ENCODE peak calls at places on chromosome 19, in five cellular contexts. S, Y, K, B and D are unnamed samples.

GRCh38 chr19:35167251-35168119 is 12.9 kb downstream of the FXYD5 start:
- DNase-seq in S (no peak), K (no peak), B (no peak), Y (no peak), D (no peak)

GRCh38 chr19:4369888-4370260 is 26.5 kb downstream of the MPND start:
- DNase-seq in B (no peak), K (peak; percentile 78), S (no peak), Y (peak; percentile 57), D (peak; percentile 71)

GRCh38 chr19:39963860-39964259 is 7.1 kb upstream of the PSMC4 start:
- DNase-seq in K (no peak), S (no peak), Y (no peak), B (no peak), D (no peak)

GRCh38 chr19:14090509-14091085 is at the start of gene SAMD1:
- DNase-seq in K (peak; percentile 96), Y (peak; percentile 93), S (peak; percentile 94), B (no peak), D (peak; percentile 95)

GRCh38 chr19:48999481-49000325 is 6.0 kb downstream of the RUVBL2 start:
- DNase-seq in B (no peak), Y (peak; percentile 52), K (peak; percentile 78), S (peak; percentile 57), D (peak; percentile 83)

GRCh38 chr19:42313096-42313839 is at the start of gene TMEM145:
- DNase-seq in S (peak; percentile 65), Y (no peak), B (no peak), K (peak; percentile 75), D (no peak)

GRCh38 chr19:12952488-12953455 is 4.3 kb downstream of the GADD45GIP1 start:
- DNase-seq in S (peak; percentile 49), B (no peak), K (no peak), Y (no peak), D (peak; percentile 73)

GRCh38 chr19:50507376-50507775 is 3.6 kb downstream of the JOSD2 start:
- DNase-seq in S (no peak), Y (no peak), B (no peak), K (no peak), D (no peak)

GRCh38 chr19:18929311-18929710 is 9.8 kb downstream of the DDX49 start:
- DNase-seq in B (no peak), S (no peak), K (no peak), Y (no peak), D (no peak)

GRCh38 chr19:23531231-23531790 is 136.0 kb upstream of the ZNF91 start:
- DNase-seq in K (no peak), B (no peak), Y (no peak), S (no peak), D (no peak)

DNA sequence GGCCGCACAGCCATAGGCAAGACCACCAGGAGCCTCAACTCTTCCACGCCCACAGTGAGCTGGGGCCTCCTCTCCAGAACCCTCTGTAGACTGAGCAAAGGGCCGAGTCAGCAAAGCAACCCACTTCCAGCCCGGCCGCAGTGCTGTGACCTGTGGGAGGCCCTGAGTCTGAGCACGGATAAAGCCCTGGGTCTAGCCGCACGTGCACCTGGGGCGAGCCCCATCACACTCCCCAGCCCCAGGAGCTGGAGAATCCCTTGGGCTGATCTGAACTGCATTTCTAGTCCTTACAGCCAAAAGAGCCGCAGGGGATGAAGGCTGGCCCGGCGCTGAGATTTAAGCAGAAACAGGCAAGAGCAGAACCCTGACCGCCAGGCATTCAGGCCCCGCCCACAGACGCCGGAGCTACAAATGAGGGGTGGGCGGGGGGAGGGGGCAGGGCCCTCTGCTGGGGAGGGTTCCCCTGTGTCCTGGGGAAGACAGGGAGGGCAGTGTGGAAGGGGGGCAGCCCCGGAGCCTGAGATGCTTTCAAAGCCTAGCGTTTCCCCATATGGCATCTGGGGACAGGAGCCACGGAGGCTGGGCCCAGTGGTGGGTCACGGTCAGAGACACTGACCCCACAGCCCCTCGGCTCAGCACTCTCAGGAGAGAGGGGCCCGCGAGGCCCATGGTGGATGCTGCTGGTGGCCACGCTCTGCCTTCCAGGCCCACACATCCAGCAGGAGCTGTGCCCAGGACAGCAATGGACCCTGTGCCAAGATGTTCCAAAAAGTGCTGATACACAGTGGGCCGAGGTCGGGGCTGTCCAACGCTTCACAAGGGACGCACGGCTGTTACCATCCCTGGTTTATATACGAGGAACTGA is 4.9 kb downstream of the TMEM259 start:
- DNase-seq in Y (no peak), B (no peak), S (no peak), K (peak; percentile 53), D (no peak)
- H3K4me1 ChIP-seq in Y (peaks cover 51% of the 10 kb centered on the region), B (peaks cover 32% of the 10 kb centered on the region), S (peaks cover 30% of the 10 kb centered on the region), K (peaks cover 57% of the 10 kb centered on the region), D (no peaks in the 10 kb centered on the region)

DNA sequence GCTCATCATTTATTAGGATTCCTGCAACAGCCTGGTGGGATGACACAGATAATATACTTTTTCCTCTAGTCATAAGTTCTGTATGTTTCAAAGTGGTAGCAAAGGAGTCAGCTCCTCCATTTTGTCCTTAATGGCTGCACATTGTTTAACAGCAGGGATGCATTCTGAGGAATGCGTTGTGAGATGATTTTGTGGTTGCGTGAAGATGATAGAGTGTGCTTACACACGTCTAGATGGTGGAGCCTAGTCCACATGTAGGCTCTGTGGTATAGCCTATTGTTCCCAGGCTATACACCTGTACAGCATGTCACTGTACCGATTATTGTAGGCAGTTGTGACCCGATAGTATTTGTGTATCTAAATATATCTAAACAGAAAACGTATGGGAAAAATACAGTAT is 4.6 kb downstream of the SMARCA4 start:
- DNase-seq in K (no peak), Y (no peak), S (no peak), B (no peak), D (no peak)
- H3K27ac ChIP-seq in K (peak overlapping the region; percentile 9), Y (no peak overlapping the region), S (no peak overlapping the region), B (no peak overlapping the region), D (no peak overlapping the region)

GRCh38 chr19:45448425-45448756 is 19.4 kb upstream of the FOSB start:
- DNase-seq in Y (no peak), B (no peak), K (no peak), S (no peak), D (no peak)

GRCh38 chr19:45451850-45452387 is 15.9 kb upstream of the FOSB start:
- DNase-seq in Y (no peak), S (no peak), B (no peak), K (no peak), D (no peak)

GRCh38 chr19:45448887-45449299 is 18.9 kb upstream of the FOSB start:
- DNase-seq in B (no peak), K (no peak), Y (no peak), S (no peak), D (no peak)

GRCh38 chr19:45450042-45450380 is 17.8 kb upstream of the FOSB start:
- DNase-seq in B (no peak), S (no peak), Y (no peak), K (no peak), D (no peak)

GRCh38 chr19:45451181-45451849 is 16.5 kb upstream of the FOSB start:
- DNase-seq in Y (no peak), K (peak; percentile 60), S (peak; percentile 65), B (no peak), D (no peak)
- H3K27me3 ChIP-seq in Y (no peaks in the 10 kb centered on the region), K (no peaks in the 10 kb centered on the region), S (no peaks in the 10 kb centered on the region), B (no peaks in the 10 kb centered on the region), D (no peaks in the 10 kb centered on the region)

GRCh38 chr19:28239270-28239669 is 973.7 kb downstream of the UQCRFS1 start:
- DNase-seq in K (no peak), B (no peak), S (no peak), Y (no peak), D (no peak)

GRCh38 chr19:28234637-28235036 is 978.3 kb downstream of the UQCRFS1 start:
- DNase-seq in S (no peak), Y (no peak), K (no peak), B (no peak), D (no peak)

GRCh38 chr19:28235606-28236125 is 977.3 kb downstream of the UQCRFS1 start:
- DNase-seq in B (no peak), S (no peak), K (no peak), Y (no peak), D (no peak)
- H3K4me1 ChIP-seq in B (no peaks in the 10 kb centered on the region), S (no peaks in the 10 kb centered on the region), K (no peaks in the 10 kb centered on the region), Y (no peaks in the 10 kb centered on the region), D (no peaks in the 10 kb centered on the region)

GRCh38 chr19:15673176-15673654 is 328 bp downstream of the CYP4F12 start:
- DNase-seq in B (no peak), Y (peak; percentile 23), K (no peak), S (no peak), D (no peak)
- H3K27ac ChIP-seq in B (no peak overlapping the region), Y (peak overlapping the region; percentile 71), K (no peak overlapping the region), S (no peak overlapping the region), D (no peak overlapping the region)

GRCh38 chr19:30350995-30351394 is 21.2 kb upstream of the ZNF536 start:
- DNase-seq in S (no peak), B (no peak), K (no peak), Y (no peak), D (no peak)
- H3K27me3 ChIP-seq in S (no peaks in the 10 kb centered on the region), B (no peaks in the 10 kb centered on the region), K (no peaks in the 10 kb centered on the region), Y (no peaks in the 10 kb centered on the region), D (no peaks in the 10 kb centered on the region)